ENCODE peak calls at places on chromosomes 5 and 9, in five cellular contexts. A is CD8-positive, alpha-beta memory T cell; C is mesenchymal stem cell; P is left ventricle myocardium inferior; S is right lobe of liver. Q is an unnamed sample. For H3K36me3, the result is how much of the 10 kb centered on the place peaks cover.

GRCh38 chr5:179191506-179192184 is 131.5 kb downstream of the ZNF354C start:
- DNase-seq in A (no peak), C (no peak), P (no peak), S (no peak), Q (no peak)

GRCh38 chr5:39158127-39158593 is 61.2 kb downstream of the FYB1 start:
- DNase-seq in A (peak), C (no peak), P (peak), S (no peak), Q (no peak)

GRCh38 chr5:77230727-77231469 is 20.4 kb downstream of the PDE8B start:
- DNase-seq in A (no peak), C (no peak), P (no peak), S (no peak), Q (no peak)

GRCh38 chr5:8984386-8984785 is 561.5 kb downstream of the SEMA5A start:
- DNase-seq in A (no peak), C (no peak), P (no peak), S (no peak), Q (no peak)

GRCh38 chr9:73149371-73150067 is 2.1 kb upstream of the ANXA1 start:
- DNase-seq in A (no peak), C (peak), P (no peak), S (no peak), Q (no peak)

GRCh38 chr9:130707225-130707976 is 13.8 kb downstream of the EXOSC2 start:
- DNase-seq in A (peak), C (peak), P (peak), S (peak), Q (no peak)

GRCh38 chr5:111169269-111169668 is 54.9 kb upstream of the CAMK4 start:
- DNase-seq in A (no peak), C (no peak), P (no peak), S (no peak), Q (no peak)

GRCh38 chr9:99353408-99353807 is 131.3 kb downstream of the SEC61B start:
- DNase-seq in A (no peak), C (peak), P (no peak), S (peak), Q (no peak)

GRCh38 chr5:129664336-129664937 is 83.5 kb upstream of the MINAR2 start:
- DNase-seq in A (no peak), C (peak), P (no peak), S (peak), Q (no peak)

GRCh38 chr9:99845063-99845462 is 23.4 kb downstream of the NR4A3 start:
- DNase-seq in A (no peak), C (no peak), P (no peak), S (no peak), Q (no peak)

GRCh38 chr9:115213777-115214428 is 95.9 kb upstream of the TNC start:
- DNase-seq in A (no peak), C (peak), P (no peak), S (no peak), Q (no peak)

GRCh38 chr9:21933865-21934264 is 60.3 kb downstream of the CDKN2A start:
- DNase-seq in A (no peak), C (no peak), P (no peak), S (no peak), Q (no peak)

GRCh38 chr9:91302831-91303230 is 58.9 kb downstream of the AUH start:
- DNase-seq in A (no peak), C (peak), P (no peak), S (no peak), Q (no peak)

GRCh38 chr9:37946041-37946440 is 42.1 kb upstream of the SLC25A51 start:
- DNase-seq in A (no peak), C (no peak), P (no peak), S (no peak), Q (no peak)

GRCh38 chr5:112348915-112349314 is 70.2 kb downstream of the EPB41L4A start:
- DNase-seq in A (no peak), C (no peak), P (no peak), S (no peak), Q (no peak)

GRCh38 chr5:230711-231110 is 12.6 kb downstream of the SDHA start:
- DNase-seq in A (no peak), C (no peak), P (no peak), S (no peak), Q (no peak)

GRCh38 chr5:225334-225733 is 7.2 kb downstream of the SDHA start:
- DNase-seq in A (no peak), C (no peak), P (no peak), S (no peak), Q (no peak)

GRCh38 chr5:223791-224190 is 5.7 kb downstream of the SDHA start:
- DNase-seq in A (no peak), C (no peak), P (no peak), S (no peak), Q (no peak)

GRCh38 chr5:231661-232060 is 13.5 kb downstream of the SDHA start:
- DNase-seq in A (no peak), C (no peak), P (no peak), S (no peak), Q (no peak)

GRCh38 chr5:228886-229285 is 10.8 kb downstream of the SDHA start:
- DNase-seq in A (no peak), C (no peak), P (no peak), S (no peak), Q (no peak)
- H3K36me3 ChIP-seq in A (under half), C (half or more), P (half or more), S (under half), Q (under half)

GRCh38 chr9:133869674-133870419 is 122.3 kb downstream of the VAV2 start:
- DNase-seq in A (no peak), C (no peak), P (no peak), S (no peak), Q (no peak)

GRCh38 chr9:133873006-133873780 is 118.9 kb downstream of the VAV2 start:
- DNase-seq in A (no peak), C (peak), P (no peak), S (no peak), Q (no peak)

GRCh38 chr9:133868203-133868602 is 123.9 kb downstream of the VAV2 start:
- DNase-seq in A (no peak), C (no peak), P (no peak), S (no peak), Q (no peak)

GRCh38 chr9:133874061-133874638 is 118.0 kb downstream of the VAV2 start:
- DNase-seq in A (no peak), C (peak), P (no peak), S (no peak), Q (no peak)

DNA sequence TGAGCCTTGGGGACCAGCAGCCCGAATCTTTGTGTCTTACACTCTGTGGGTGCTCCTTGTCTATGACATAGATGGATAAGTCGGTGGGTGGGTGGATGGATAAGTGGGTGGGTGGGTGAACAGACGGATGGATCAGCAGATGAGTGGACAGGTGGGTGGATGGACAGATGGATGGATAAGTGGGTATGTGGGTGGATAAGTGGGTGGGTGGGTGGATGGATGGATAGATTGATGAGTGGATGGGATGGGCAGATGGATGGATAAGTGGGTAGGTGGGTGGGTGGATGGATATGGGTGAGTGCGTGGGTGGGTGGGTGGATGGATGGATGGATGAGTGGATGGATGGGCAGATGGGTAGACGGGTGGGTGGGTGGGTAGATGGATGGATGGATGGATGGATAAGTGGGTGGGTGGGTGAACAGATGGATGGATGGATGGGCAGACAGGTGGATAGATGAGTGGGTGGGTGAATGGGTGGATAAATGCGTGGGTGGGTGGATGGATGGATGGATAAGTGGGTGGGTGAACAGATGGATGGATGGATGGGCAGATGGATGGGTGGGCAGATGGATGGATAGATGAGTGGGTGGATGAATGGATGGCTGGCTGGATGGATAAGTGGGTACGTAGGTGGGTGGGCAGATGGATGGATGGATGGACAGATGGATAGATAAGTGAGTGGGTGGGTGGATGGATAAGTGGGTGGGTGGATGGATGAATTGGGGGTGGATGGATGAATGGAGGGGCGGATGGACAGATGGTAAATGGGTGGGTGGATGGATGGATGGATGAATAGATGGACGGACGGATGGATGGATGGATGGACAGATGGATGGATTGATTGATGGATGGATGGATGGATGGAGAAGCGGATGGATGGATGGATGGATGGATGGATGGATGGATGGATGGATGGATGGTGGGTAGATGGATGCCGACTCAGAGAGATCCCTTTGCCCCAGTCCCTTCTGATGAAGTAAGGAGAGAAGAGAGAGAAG is 121.2 kb downstream of the VAV2 start:
- DNase-seq in A (no peak), C (no peak), P (no peak), S (no peak), Q (no peak)
- H3K27ac ChIP-seq in A (no peak), C (no peak), P (no peak), S (peak), Q (no peak)

DNA sequence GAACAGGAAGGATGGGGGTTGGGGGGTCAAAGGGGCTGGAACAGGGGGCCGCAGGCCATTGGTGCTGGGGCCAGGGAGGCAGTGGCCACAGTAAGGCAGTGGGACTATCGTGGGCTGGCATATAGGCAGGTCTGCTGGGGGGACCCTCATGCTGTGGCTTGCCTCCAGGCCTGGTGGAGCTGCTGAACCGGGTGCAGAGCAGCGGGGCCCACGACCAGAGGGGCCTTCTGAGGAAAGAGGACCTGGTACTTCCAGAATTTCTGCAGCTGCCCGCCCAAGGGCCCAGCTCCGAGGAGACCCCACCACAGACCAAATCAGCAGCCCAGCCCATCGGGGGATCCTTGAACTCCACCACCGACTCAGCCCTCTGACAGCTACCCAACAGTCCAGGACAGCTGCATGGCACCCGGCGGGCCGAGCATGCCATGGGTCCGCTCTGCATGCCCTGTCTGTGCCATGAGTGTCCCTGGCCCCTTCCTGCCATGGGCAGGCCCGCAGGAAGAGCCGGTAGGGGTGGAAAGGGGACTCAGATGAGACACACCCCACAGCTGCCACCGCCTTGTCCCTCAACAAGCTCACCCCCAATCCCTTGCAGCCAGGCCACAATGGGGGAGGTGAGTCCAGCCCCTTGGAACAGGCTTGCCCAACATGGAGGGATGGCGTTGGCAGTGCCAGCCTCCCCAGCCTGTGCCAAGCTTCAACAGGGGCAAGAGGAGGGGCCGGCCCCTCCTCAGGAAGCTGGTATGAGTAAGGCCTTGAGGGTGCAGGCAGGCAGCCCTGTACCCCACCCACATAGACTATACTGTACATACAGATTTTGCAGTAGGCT is 12.3 kb upstream of the SLC34A1 start:
- DNase-seq in A (no peak), C (no peak), P (no peak), S (no peak), Q (no peak)
- H3K36me3 ChIP-seq in A (under half), C (under half), P (under half), S (under half), Q (under half)

GRCh38 chr5:139458580-139459407 is 3.7 kb downstream of the ECSCR start:
- DNase-seq in A (peak), C (peak), P (no peak), S (no peak), Q (no peak)
- H3K27ac ChIP-seq in A (no peak), C (peak), P (peak), S (peak), Q (peak)

DNA sequence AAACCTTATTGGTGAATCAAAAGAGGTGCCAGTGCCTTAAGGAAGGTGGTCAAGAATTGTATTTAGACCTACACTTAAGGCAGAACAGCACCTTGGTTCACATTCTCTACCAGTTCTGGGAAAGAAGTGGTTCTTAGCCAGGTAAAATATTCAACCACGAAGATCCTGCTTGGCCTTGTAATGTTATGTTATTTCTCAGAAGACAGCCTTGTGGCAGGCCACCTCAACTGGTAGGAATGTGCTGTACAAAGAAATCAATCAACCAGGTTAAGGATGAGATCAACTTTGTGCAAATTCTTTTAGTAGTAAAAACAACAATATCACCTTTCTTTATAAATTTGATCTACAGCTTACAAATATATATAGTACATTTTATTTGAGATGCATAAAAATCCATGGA is 246.8 kb downstream of the ARRDC3 start:
- DNase-seq in A (no peak), C (no peak), P (no peak), S (no peak), Q (no peak)
- H3K36me3 ChIP-seq in A (under half), C (under half), P (under half), S (under half), Q (under half)

GRCh38 chr9:3863686-3864085 is 337.9 kb upstream of the RFX3 start:
- DNase-seq in A (no peak), C (peak), P (no peak), S (no peak), Q (no peak)
- H3K27ac ChIP-seq in A (no peak), C (peak), P (peak), S (no peak), Q (no peak)

GRCh38 chr5:151469992-151470391 is 22.6 kb downstream of the SLC36A1 start:
- DNase-seq in A (no peak), C (no peak), P (no peak), S (no peak), Q (no peak)
- H3K36me3 ChIP-seq in A (under half), C (under half), P (under half), S (under half), Q (under half)

GRCh38 chr9:34651286-34651685 is 699 bp upstream of the IL11RA start:
- DNase-seq in A (no peak), C (peak), P (no peak), S (peak), Q (no peak)

GRCh38 chr9:34653131-34653530 is 1.1 kb downstream of the IL11RA start:
- DNase-seq in A (no peak), C (peak), P (no peak), S (no peak), Q (no peak)

GRCh38 chr9:34653610-34654072 is 1.7 kb downstream of the IL11RA start:
- DNase-seq in A (no peak), C (peak), P (no peak), S (no peak), Q (no peak)

GRCh38 chr9:34651876-34652602 is at the start of gene IL11RA:
- DNase-seq in A (no peak), C (peak), P (peak), S (peak), Q (no peak)

GRCh38 chr9:34652608-34653007 is 623 bp downstream of the IL11RA start:
- DNase-seq in A (no peak), C (no peak), P (no peak), S (no peak), Q (no peak)
- H3K27ac ChIP-seq in A (peak), C (no peak), P (peak), S (peak), Q (peak)

GRCh38 chr5:89447027-89447426 is 564.0 kb upstream of the MEF2C start:
- DNase-seq in A (no peak), C (no peak), P (no peak), S (no peak), Q (no peak)

GRCh38 chr5:89452081-89452480 is 569.1 kb upstream of the MEF2C start:
- DNase-seq in A (no peak), C (no peak), P (no peak), S (no peak), Q (no peak)

GRCh38 chr5:89450149-89450538 is 567.2 kb upstream of the MEF2C start:
- DNase-seq in A (no peak), C (no peak), P (no peak), S (no peak), Q (no peak)

GRCh38 chr5:89449392-89450148 is 566.6 kb upstream of the MEF2C start:
- DNase-seq in A (no peak), C (no peak), P (no peak), S (no peak), Q (no peak)

DNA sequence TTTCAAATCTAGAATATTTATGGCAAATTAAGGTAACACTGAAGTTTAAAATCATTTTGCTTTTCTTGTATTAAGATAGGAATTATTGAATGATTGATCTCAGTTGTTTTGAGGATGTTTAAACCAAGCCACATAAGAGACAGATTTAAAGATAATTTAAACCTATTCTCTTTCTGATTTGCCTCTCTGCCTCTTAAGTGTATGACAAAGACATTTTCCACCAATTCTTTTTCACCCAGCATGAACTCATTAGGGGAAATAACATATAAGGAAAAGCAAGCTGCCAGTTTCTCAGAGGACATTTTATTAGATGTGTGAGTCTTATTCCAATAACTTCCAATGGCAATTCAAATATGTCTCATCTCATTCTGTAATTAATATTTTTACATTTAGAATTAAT is 568.3 kb upstream of the MEF2C start:
- DNase-seq in A (no peak), C (no peak), P (no peak), S (no peak), Q (no peak)
- H3K36me3 ChIP-seq in A (under half), C (under half), P (under half), S (under half), Q (under half)

GRCh38 chr9:105154723-105155191 is 89.7 kb upstream of the SLC44A1 start:
- DNase-seq in A (no peak), C (peak), P (no peak), S (no peak), Q (no peak)

GRCh38 chr9:105147095-105147871 is 97.2 kb upstream of the SLC44A1 start:
- DNase-seq in A (no peak), C (no peak), P (no peak), S (no peak), Q (no peak)

GRCh38 chr9:105148328-105149006 is 96.0 kb upstream of the SLC44A1 start:
- DNase-seq in A (no peak), C (no peak), P (no peak), S (no peak), Q (no peak)

GRCh38 chr9:105151686-105151995 is 92.8 kb upstream of the SLC44A1 start:
- DNase-seq in A (no peak), C (no peak), P (no peak), S (no peak), Q (no peak)

GRCh38 chr9:105150991-105151685 is 93.3 kb upstream of the SLC44A1 start:
- DNase-seq in A (no peak), C (peak), P (no peak), S (no peak), Q (no peak)
- H3K27ac ChIP-seq in A (no peak), C (peak), P (no peak), S (no peak), Q (no peak)